ENCODE peak calls at places on chromosomes 1 and 21, in four cellular contexts. S, V, D and Z are unnamed samples.

GRCh38 chr21:41680444-41681335 is 86.2 kb downstream of the RIPK4 start:
- DNase-seq in S (no peak), D (no peak), V (no peak), Z (no peak)

GRCh38 chr1:53122194-53122846 is 20.1 kb downstream of the SLC1A7 start:
- DNase-seq in V (no peak), S (no peak), D (peak; percentile 38), Z (no peak)

GRCh38 chr1:167798951-167799350 is 77.2 kb downstream of the MPZL1 start:
- DNase-seq in S (no peak), V (no peak), D (no peak), Z (no peak)

GRCh38 chr1:210582186-210582981 is 253.7 kb downstream of the HHAT start:
- DNase-seq in V (no peak), S (no peak), D (no peak), Z (no peak)

GRCh38 chr1:93576346-93576745 is 105.3 kb downstream of the BCAR3 start:
- DNase-seq in D (no peak), V (peak; percentile 83), S (peak; percentile 81), Z (no peak)

GRCh38 chr1:223836586-223836985 is 9.2 kb downstream of the TP53BP2 start:
- DNase-seq in S (no peak), D (peak; percentile 49), V (no peak), Z (no peak)

GRCh38 chr1:119116725-119117124 is 23.7 kb downstream of the WARS2 start:
- DNase-seq in D (no peak), V (no peak), S (peak; percentile 57), Z (no peak)

GRCh38 chr1:76268341-76268740 is 193.8 kb downstream of the ST6GALNAC3 start:
- DNase-seq in V (no peak), D (no peak), S (peak; percentile 19), Z (no peak)

GRCh38 chr21:29718081-29718815 is 221.5 kb downstream of the GRIK1 start:
- DNase-seq in S (peak; percentile 26), D (peak; percentile 5), V (peak; percentile 95), Z (no peak)

GRCh38 chr1:78070758-78071157 is 25.0 kb downstream of the GIPC2 start:
- DNase-seq in V (no peak), S (peak; percentile 71), D (peak; percentile 90), Z (peak; percentile 90)

GRCh38 chr1:116232989-116233514 is 121.9 kb downstream of the MAB21L3 start:
- DNase-seq in V (no peak), S (peak; percentile 2), D (peak; percentile 6), Z (no peak)

GRCh38 chr21:34243562-34243961 is 120.2 kb upstream of the KCNE2 start:
- DNase-seq in S (peak; percentile 55), D (peak; percentile 34), V (peak; percentile 31), Z (no peak)

GRCh38 chr21:41663805-41664788 is 102.8 kb downstream of the RIPK4 start:
- DNase-seq in S (peak; percentile 43), D (peak; percentile 70), V (no peak), Z (no peak)

GRCh38 chr1:234212764-234213406 is 160.4 kb upstream of the COA6 start:
- DNase-seq in V (peak; percentile 76), D (peak; percentile 74), S (peak; percentile 25), Z (peak; percentile 58)

GRCh38 chr1:11920239-11920903 is 5.9 kb downstream of the KIAA2013 start:
- DNase-seq in S (no peak), V (no peak), D (no peak), Z (no peak)

GRCh38 chr1:55474168-55474786 is 259.1 kb upstream of the USP24 start:
- DNase-seq in V (no peak), S (peak; percentile 36), D (peak; percentile 50), Z (no peak)

GRCh38 chr1:19648689-19649088 is 4.6 kb downstream of the NBL1 start:
- DNase-seq in S (peak; percentile 55), D (no peak), V (peak; percentile 23), Z (no peak)